ENCODE peak calls at places on chromosomes 5 and 9, in five cellular contexts. O is dorsolateral prefrontal cortex, R is GM04503, Z is hypothalamus, N is left colon. I is an unnamed sample.

GRCh38 chr5:76813982-76814562 is 4.8 kb upstream of the F2RL1 start:
- DNase-seq in O (no peak), R (no peak), Z (no peak), N (no peak), I (no peak)

GRCh38 chr5:122705876-122706275 is 69.0 kb upstream of the SNX2 start:
- DNase-seq in O (no peak), R (no peak), Z (no peak), N (no peak), I (no peak)

GRCh38 chr5:159331099-159331973 is 1.0 kb upstream of the IL12B start:
- DNase-seq in O (peak), R (no peak), Z (peak), N (peak), I (peak)

GRCh38 chr5:68464424-68464823 is 248.9 kb downstream of the PIK3R1 start:
- DNase-seq in O (no peak), R (no peak), Z (no peak), N (no peak), I (no peak)

GRCh38 chr9:13450723-13451122 is 171.2 kb upstream of the MPDZ start:
- DNase-seq in O (no peak), R (no peak), Z (no peak), N (no peak), I (no peak)

GRCh38 chr5:41896230-41896629 is 7.9 kb upstream of the RIMOC1 start:
- DNase-seq in O (no peak), R (no peak), Z (no peak), N (no peak), I (no peak)

GRCh38 chr5:61951295-61951694 is 354.7 kb upstream of the KIF2A start:
- DNase-seq in O (no peak), R (no peak), Z (no peak), N (no peak), I (no peak)

GRCh38 chr5:90133941-90134340 is 275.6 kb downstream of the CETN3 start:
- DNase-seq in O (no peak), R (no peak), Z (no peak), N (no peak), I (no peak)

GRCh38 chr5:38719916-38720315 is 125.9 kb upstream of the OSMR start:
- DNase-seq in O (no peak), R (peak), Z (no peak), N (no peak), I (no peak)

GRCh38 chr5:79513519-79514390 is at the start of gene HOMER1:
- DNase-seq in O (peak), R (no peak), Z (peak), N (peak), I (peak)

GRCh38 chr9:3508531-3509374 is 17.0 kb downstream of the RFX3 start:
- DNase-seq in O (no peak), R (no peak), Z (no peak), N (no peak), I (no peak)

GRCh38 chr5:81517462-81517861 is 123.5 kb upstream of the ACOT12 start:
- DNase-seq in O (no peak), R (no peak), Z (no peak), N (no peak), I (no peak)

GRCh38 chr5:179960204-179960831 is 52.6 kb upstream of the TBC1D9B start:
- DNase-seq in O (no peak), R (no peak), Z (no peak), N (no peak), I (no peak)

GRCh38 chr9:88739373-88739772 is 204.4 kb downstream of the NXNL2 start:
- DNase-seq in O (no peak), R (no peak), Z (no peak), N (no peak), I (no peak)

GRCh38 chr5:157714036-157714435 is 17.2 kb upstream of the THG1L start:
- DNase-seq in O (no peak), R (no peak), Z (no peak), N (no peak), I (no peak)

GRCh38 chr9:135463140-135463539 is 16.4 kb upstream of the PPP1R26 start:
- DNase-seq in O (no peak), R (no peak), Z (no peak), N (no peak), I (no peak)

GRCh38 chr5:16568875-16569580 is 47.8 kb downstream of the RETREG1 start:
- DNase-seq in O (peak), R (no peak), Z (peak), N (peak), I (peak)

GRCh38 chr5:50655810-50656205 is 10.6 kb upstream of the PARP8 start:
- DNase-seq in O (no peak), R (no peak), Z (no peak), N (peak), I (peak)

GRCh38 chr5:71894091-71894490 is 175.0 kb downstream of the CARTPT start:
- DNase-seq in O (no peak), R (no peak), Z (no peak), N (no peak), I (no peak)

GRCh38 chr5:144227363-144227762 is 56.7 kb downstream of the KCTD16 start:
- DNase-seq in O (no peak), R (no peak), Z (no peak), N (no peak), I (no peak)

GRCh38 chr9:131259916-131260597 is 16.3 kb downstream of the FAM78A start:
- DNase-seq in O (no peak), R (no peak), Z (no peak), N (no peak), I (no peak)

GRCh38 chr9:95511952-95512750 is 4.6 kb downstream of the PTCH1 start:
- DNase-seq in O (no peak), R (no peak), Z (no peak), N (peak), I (no peak)

GRCh38 chr5:43602818-43603534 is at the start of gene NNT:
- DNase-seq in O (peak), R (peak), Z (peak), N (peak), I (peak)

GRCh38 chr5:172932313-172933017 is 26.8 kb upstream of the RPL26L1 start:
- DNase-seq in O (peak), R (no peak), Z (peak), N (peak), I (peak)

GRCh38 chr9:18325337-18326011 is 148.5 kb upstream of the ADAMTSL1 start:
- DNase-seq in O (no peak), R (no peak), Z (no peak), N (no peak), I (no peak)

GRCh38 chr9:13213998-13214397 is 65.5 kb downstream of the MPDZ start:
- DNase-seq in O (no peak), R (no peak), Z (no peak), N (no peak), I (no peak)

GRCh38 chr5:145531038-145531734 is 304.0 kb downstream of the PRELID2 start:
- DNase-seq in O (no peak), R (peak), Z (no peak), N (peak), I (peak)

GRCh38 chr9:130865921-130866320 is 30.7 kb downstream of the QRFP start:
- DNase-seq in O (no peak), R (no peak), Z (no peak), N (no peak), I (no peak)